ENCODE peak calls at places on chromosomes 11 and 22, in six cellular contexts. One of them, this sample, is unnamed.
A peak's percentile ranks its signal among the peaks of the same experiment; 100 is the strongest.

GRCh38 chr11:75760710-75761493 is 7.7 kb upstream of the DGAT2 start:
- DNase-seq in IMR-90: peak; percentile 82
- DNase-seq in SK-N-SH: no peak
- DNase-seq in A549: no peak
- DNase-seq in K562: no peak
- DNase-seq in HepG2: no peak
- DNase-seq in this sample: no peak

GRCh38 chr11:133934599-133935550 is 21.9 kb downstream of the IGSF9B start:
- DNase-seq in SK-N-SH: peak; percentile 87
- DNase-seq in A549: no peak
- DNase-seq in HepG2: peak; percentile 38
- DNase-seq in IMR-90: peak; percentile 19
- DNase-seq in K562: peak; percentile 57
- DNase-seq in this sample: no peak

GRCh38 chr11:92838655-92839334 is 130.7 kb upstream of the MTNR1B start:
- DNase-seq in HepG2: no peak
- DNase-seq in K562: no peak
- DNase-seq in IMR-90: peak; percentile 16
- DNase-seq in SK-N-SH: no peak
- DNase-seq in A549: no peak
- DNase-seq in this sample: no peak

GRCh38 chr22:31259798-31260473 is 32.4 kb downstream of the PIK3IP1 start:
- DNase-seq in HepG2: no peak
- DNase-seq in SK-N-SH: no peak
- DNase-seq in IMR-90: no peak
- DNase-seq in A549: no peak
- DNase-seq in K562: no peak
- DNase-seq in this sample: no peak

GRCh38 chr22:36143066-36143815 is 17.3 kb downstream of the APOL3 start:
- DNase-seq in IMR-90: no peak
- DNase-seq in SK-N-SH: no peak
- DNase-seq in K562: no peak
- DNase-seq in HepG2: peak; percentile 53
- DNase-seq in A549: no peak
- DNase-seq in this sample: no peak

GRCh38 chr22:43297246-43298061 is 45.7 kb downstream of the SCUBE1 start:
- DNase-seq in HepG2: no peak
- DNase-seq in A549: no peak
- DNase-seq in K562: no peak
- DNase-seq in SK-N-SH: no peak
- DNase-seq in IMR-90: no peak
- DNase-seq in this sample: no peak

GRCh38 chr22:39348909-39349505 is 784 bp upstream of the SYNGR1 start:
- DNase-seq in A549: no peak
- DNase-seq in IMR-90: no peak
- DNase-seq in HepG2: no peak
- DNase-seq in SK-N-SH: peak; percentile 66
- DNase-seq in K562: no peak
- DNase-seq in this sample: no peak

GRCh38 chr11:57562596-57562995 is 4.9 kb downstream of the UBE2L6 start:
- DNase-seq in HepG2: no peak
- DNase-seq in A549: no peak
- DNase-seq in IMR-90: no peak
- DNase-seq in SK-N-SH: no peak
- DNase-seq in K562: peak; percentile 37
- DNase-seq in this sample: no peak

GRCh38 chr11:119885067-119885466 is 156.1 kb upstream of the NECTIN1 start:
- DNase-seq in IMR-90: no peak
- DNase-seq in K562: no peak
- DNase-seq in A549: no peak
- DNase-seq in SK-N-SH: no peak
- DNase-seq in HepG2: no peak
- DNase-seq in this sample: no peak

GRCh38 chr11:19472679-19473078 is 231.9 kb upstream of the E2F8 start:
- DNase-seq in A549: no peak
- DNase-seq in SK-N-SH: no peak
- DNase-seq in HepG2: no peak
- DNase-seq in K562: no peak
- DNase-seq in IMR-90: no peak
- DNase-seq in this sample: peak; percentile 19

GRCh38 chr22:50703726-50704509 is 31.3 kb downstream of the SHANK3 start:
- DNase-seq in A549: no peak
- DNase-seq in K562: no peak
- DNase-seq in SK-N-SH: no peak
- DNase-seq in HepG2: no peak
- DNase-seq in IMR-90: no peak
- DNase-seq in this sample: no peak

GRCh38 chr22:24060375-24060788 is 49.3 kb downstream of the CABIN1 start:
- DNase-seq in K562: no peak
- DNase-seq in A549: no peak
- DNase-seq in HepG2: no peak
- DNase-seq in SK-N-SH: no peak
- DNase-seq in IMR-90: peak; percentile 96
- DNase-seq in this sample: no peak

GRCh38 chr22:20652130-20652529 is 121.8 kb upstream of the SERPIND1 start:
- DNase-seq in IMR-90: no peak
- DNase-seq in HepG2: no peak
- DNase-seq in A549: no peak
- DNase-seq in K562: no peak
- DNase-seq in SK-N-SH: no peak
- DNase-seq in this sample: no peak

GRCh38 chr11:47057374-47057773 is 119.3 kb downstream of the ARFGAP2 start:
- DNase-seq in HepG2: no peak
- DNase-seq in IMR-90: no peak
- DNase-seq in A549: no peak
- DNase-seq in SK-N-SH: no peak
- DNase-seq in K562: no peak
- DNase-seq in this sample: no peak

GRCh38 chr11:119734788-119735187 is 5.8 kb upstream of the NECTIN1 start:
- DNase-seq in IMR-90: no peak
- DNase-seq in A549: no peak
- DNase-seq in K562: no peak
- DNase-seq in SK-N-SH: no peak
- DNase-seq in HepG2: no peak
- DNase-seq in this sample: no peak

GRCh38 chr11:29452131-29452530 is 564.7 kb downstream of the KCNA4 start:
- DNase-seq in K562: no peak
- DNase-seq in IMR-90: peak; percentile 71
- DNase-seq in HepG2: no peak
- DNase-seq in SK-N-SH: no peak
- DNase-seq in A549: no peak
- DNase-seq in this sample: no peak

GRCh38 chr22:49923445-49923844 is 5.0 kb downstream of the CRELD2 start:
- DNase-seq in A549: no peak
- DNase-seq in SK-N-SH: no peak
- DNase-seq in IMR-90: peak; percentile 81
- DNase-seq in HepG2: no peak
- DNase-seq in K562: no peak
- DNase-seq in this sample: no peak

GRCh38 chr11:115257286-115258077 is 246.7 kb downstream of the CADM1 start:
- DNase-seq in HepG2: no peak
- DNase-seq in IMR-90: no peak
- DNase-seq in A549: no peak
- DNase-seq in K562: no peak
- DNase-seq in SK-N-SH: no peak
- DNase-seq in this sample: no peak

GRCh38 chr11:72141066-72141465 is 5.5 kb downstream of the FOLR3 start:
- DNase-seq in SK-N-SH: no peak
- DNase-seq in A549: peak; percentile 10
- DNase-seq in IMR-90: peak; percentile 90
- DNase-seq in HepG2: no peak
- DNase-seq in K562: no peak
- DNase-seq in this sample: no peak

GRCh38 chr22:35882226-35883027 is 146.2 kb downstream of the RBFOX2 start:
- DNase-seq in IMR-90: peak; percentile 41
- DNase-seq in HepG2: no peak
- DNase-seq in A549: no peak
- DNase-seq in K562: no peak
- DNase-seq in SK-N-SH: peak; percentile 51
- DNase-seq in this sample: no peak

GRCh38 chr11:7004482-7004881 is 15.7 kb downstream of the ZNF214 start:
- DNase-seq in SK-N-SH: no peak
- DNase-seq in A549: no peak
- DNase-seq in IMR-90: peak; percentile 86
- DNase-seq in HepG2: no peak
- DNase-seq in K562: peak; percentile 16
- DNase-seq in this sample: no peak

GRCh38 chr22:50481440-50482106 is at the start of gene ADM2:
- DNase-seq in IMR-90: no peak
- DNase-seq in HepG2: peak; percentile 24
- DNase-seq in A549: peak; percentile 47
- DNase-seq in K562: peak; percentile 46
- DNase-seq in SK-N-SH: peak; percentile 91
- DNase-seq in this sample: no peak

GRCh38 chr11:69435161-69435990 is 46.1 kb upstream of the LINC01488 start:
- DNase-seq in HepG2: no peak
- DNase-seq in SK-N-SH: no peak
- DNase-seq in IMR-90: no peak
- DNase-seq in A549: no peak
- DNase-seq in K562: no peak
- DNase-seq in this sample: no peak
- TF ChIP-seq SMC3 in HepG2: no peak
- TF ChIP-seq SMC3 in SK-N-SH: no peak
- TF ChIP-seq SMC3 in IMR-90: no peak
- TF ChIP-seq SMC3 in A549: no peak
- TF ChIP-seq SMC3 in K562: no peak
- TF ChIP-seq SMC3 in this sample: no peak

GRCh38 chr22:46354993-46355305 is 19.4 kb downstream of the TRMU start:
- DNase-seq in HepG2: no peak
- DNase-seq in K562: no peak
- DNase-seq in A549: no peak
- DNase-seq in IMR-90: no peak
- DNase-seq in SK-N-SH: no peak
- DNase-seq in this sample: no peak

GRCh38 chr22:46352276-46352675 is 16.8 kb downstream of the TRMU start:
- DNase-seq in SK-N-SH: no peak
- DNase-seq in IMR-90: no peak
- DNase-seq in K562: no peak
- DNase-seq in HepG2: no peak
- DNase-seq in A549: no peak
- DNase-seq in this sample: no peak

GRCh38 chr22:46354176-46354992 is 18.9 kb downstream of the TRMU start:
- DNase-seq in K562: no peak
- DNase-seq in A549: no peak
- DNase-seq in IMR-90: no peak
- DNase-seq in SK-N-SH: no peak
- DNase-seq in HepG2: no peak
- DNase-seq in this sample: no peak

GRCh38 chr22:46352691-46353386 is 17.3 kb downstream of the TRMU start:
- DNase-seq in IMR-90: peak; percentile 26
- DNase-seq in K562: no peak
- DNase-seq in SK-N-SH: no peak
- DNase-seq in A549: peak; percentile 32
- DNase-seq in HepG2: no peak
- DNase-seq in this sample: no peak

DNA sequence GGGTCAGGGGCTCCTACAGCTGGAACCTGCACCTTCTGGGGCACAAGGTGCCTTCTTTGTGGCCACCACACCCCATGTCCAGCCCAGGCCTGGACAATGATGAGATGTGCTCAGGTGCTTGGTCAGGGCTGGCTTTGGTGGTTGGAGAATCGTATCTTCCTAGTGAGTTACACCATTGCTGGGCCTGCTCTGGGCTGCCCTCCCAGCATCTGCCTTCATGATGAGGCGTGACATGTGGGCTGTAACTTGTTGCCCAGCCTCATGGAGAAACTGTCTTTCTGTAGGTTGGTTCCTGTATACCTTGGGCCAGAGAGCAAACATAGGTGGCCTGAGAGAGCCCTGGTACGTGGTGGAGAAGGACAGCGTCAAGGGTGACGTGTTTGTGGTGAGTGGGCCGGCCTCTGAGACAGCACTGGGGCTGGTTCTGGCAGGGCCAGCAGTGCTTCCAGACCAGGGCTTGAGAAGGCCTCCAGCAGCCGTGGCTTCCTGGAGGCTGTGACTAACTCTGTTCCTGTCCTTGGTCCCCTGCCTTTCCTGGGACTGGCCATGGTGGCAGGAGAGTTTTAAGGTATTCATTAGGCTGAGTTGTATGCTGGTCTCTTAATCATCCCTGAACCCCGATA is 18.1 kb downstream of the TRMU start:
- DNase-seq in IMR-90: no peak
- DNase-seq in A549: no peak
- DNase-seq in K562: no peak
- DNase-seq in HepG2: no peak
- DNase-seq in SK-N-SH: no peak
- DNase-seq in this sample: no peak
- TF ChIP-seq SMC3 in IMR-90: no peak
- TF ChIP-seq SMC3 in A549: no peak
- TF ChIP-seq SMC3 in K562: no peak
- TF ChIP-seq SMC3 in HepG2: no peak
- TF ChIP-seq SMC3 in SK-N-SH: no peak
- TF ChIP-seq SMC3 in this sample: no peak

GRCh38 chr22:21862386-21863242 is 4.8 kb downstream of the MAPK1 start:
- DNase-seq in A549: no peak
- DNase-seq in K562: peak; percentile 68
- DNase-seq in HepG2: no peak
- DNase-seq in SK-N-SH: no peak
- DNase-seq in IMR-90: no peak
- DNase-seq in this sample: no peak
- TF ChIP-seq SMC3 in A549: no peak
- TF ChIP-seq SMC3 in K562: no peak
- TF ChIP-seq SMC3 in HepG2: no peak
- TF ChIP-seq SMC3 in SK-N-SH: no peak
- TF ChIP-seq SMC3 in IMR-90: no peak
- TF ChIP-seq SMC3 in this sample: no peak

DNA sequence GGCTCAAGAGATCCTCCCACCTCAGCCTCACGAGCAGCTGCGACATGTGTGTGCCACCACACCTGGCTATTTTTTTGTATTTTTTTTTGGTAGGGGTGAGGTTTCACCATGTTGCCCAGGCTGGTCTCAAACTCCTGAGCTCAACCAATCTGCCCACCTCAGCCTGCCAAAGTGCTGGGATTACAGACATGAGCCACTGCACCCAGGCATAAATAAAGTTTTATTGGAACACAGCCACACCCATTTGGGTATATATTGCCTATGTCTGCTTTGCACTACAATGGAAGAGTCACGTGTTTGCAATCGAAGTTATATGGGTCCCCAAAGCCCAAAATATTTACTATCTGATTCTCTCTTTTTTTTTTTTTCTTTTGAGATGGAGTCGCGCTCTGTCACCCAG is 1.8 kb upstream of the MS4A15 start:
- DNase-seq in A549: no peak
- DNase-seq in SK-N-SH: no peak
- DNase-seq in HepG2: no peak
- DNase-seq in K562: no peak
- DNase-seq in IMR-90: no peak
- DNase-seq in this sample: no peak
- TF ChIP-seq SMC3 in A549: no peak
- TF ChIP-seq SMC3 in SK-N-SH: no peak
- TF ChIP-seq SMC3 in HepG2: no peak
- TF ChIP-seq SMC3 in K562: no peak
- TF ChIP-seq SMC3 in IMR-90: no peak
- TF ChIP-seq SMC3 in this sample: no peak

DNA sequence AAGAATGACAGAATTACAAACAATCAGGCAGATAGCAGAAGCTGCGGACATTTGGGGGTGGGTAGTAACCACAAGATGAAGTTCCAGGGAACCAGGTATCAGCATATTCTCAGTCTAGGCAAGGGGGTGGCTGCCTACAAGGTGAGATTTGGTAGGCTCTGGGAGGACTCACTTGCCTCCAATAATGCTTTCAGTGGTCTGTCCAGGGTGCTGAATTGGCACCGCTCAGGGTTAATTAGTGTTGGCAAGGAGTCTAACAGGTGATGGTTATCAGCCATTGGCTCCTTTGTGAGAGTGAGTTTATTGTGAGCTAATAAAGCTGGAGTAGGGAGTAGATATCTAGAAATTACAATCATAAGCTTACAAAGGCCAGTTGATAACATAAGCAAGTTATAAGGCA is 320.4 kb downstream of the MIAT start:
- DNase-seq in IMR-90: no peak
- DNase-seq in A549: no peak
- DNase-seq in SK-N-SH: no peak
- DNase-seq in HepG2: no peak
- DNase-seq in K562: no peak
- DNase-seq in this sample: no peak
- TF ChIP-seq SMC3 in IMR-90: no peak
- TF ChIP-seq SMC3 in A549: no peak
- TF ChIP-seq SMC3 in SK-N-SH: no peak
- TF ChIP-seq SMC3 in HepG2: no peak
- TF ChIP-seq SMC3 in K562: no peak
- TF ChIP-seq SMC3 in this sample: no peak

This sample was measured in GM12878.